ENCODE peak calls at places on chromosomes 4 and X, in four cellular contexts. One of them, this sample, is unnamed.

GRCh38 chr4:52704676-52705075 is 45.6 kb upstream of the USP46 start:
- DNase-seq in occipital lobe: no peak
- DNase-seq in left cardiac atrium: no peak
- DNase-seq in MCF 10A: no peak
- DNase-seq in this sample: no peak

GRCh38 chrX:39813631-39814246 is 284.0 kb downstream of the BCOR start:
- DNase-seq in occipital lobe: peak
- DNase-seq in left cardiac atrium: peak
- DNase-seq in MCF 10A: peak
- DNase-seq in this sample: no peak

GRCh38 chr4:48322063-48322462 is 19.3 kb upstream of the SLAIN2 start:
- DNase-seq in occipital lobe: no peak
- DNase-seq in left cardiac atrium: no peak
- DNase-seq in MCF 10A: no peak
- DNase-seq in this sample: no peak

GRCh38 chr4:6272863-6273660 is 3.4 kb downstream of the WFS1 start:
- DNase-seq in occipital lobe: no peak
- DNase-seq in left cardiac atrium: no peak
- DNase-seq in MCF 10A: peak
- DNase-seq in this sample: no peak

GRCh38 chr4:174697164-174697563 is 131.9 kb downstream of the GLRA3 start:
- DNase-seq in occipital lobe: no peak
- DNase-seq in left cardiac atrium: no peak
- DNase-seq in MCF 10A: no peak
- DNase-seq in this sample: no peak

GRCh38 chr4:74021617-74022016 is 16.9 kb downstream of the CXCL3 start:
- DNase-seq in occipital lobe: no peak
- DNase-seq in left cardiac atrium: no peak
- DNase-seq in MCF 10A: no peak
- DNase-seq in this sample: no peak

GRCh38 chrX:11629593-11630211 is 36.0 kb downstream of the ARHGAP6 start:
- DNase-seq in occipital lobe: no peak
- DNase-seq in left cardiac atrium: peak
- DNase-seq in MCF 10A: peak
- DNase-seq in this sample: no peak

GRCh38 chrX:3393581-3394111 is 47.2 kb upstream of the MXRA5 start:
- DNase-seq in occipital lobe: no peak
- DNase-seq in left cardiac atrium: no peak
- DNase-seq in MCF 10A: no peak
- DNase-seq in this sample: no peak

GRCh38 chr4:91936301-91936700 is 367.5 kb upstream of the GRID2 start:
- DNase-seq in occipital lobe: no peak
- DNase-seq in left cardiac atrium: no peak
- DNase-seq in MCF 10A: peak
- DNase-seq in this sample: no peak

GRCh38 chr4:59248313-59248712 is 1951.8 kb upstream of the ADGRL3 start:
- DNase-seq in occipital lobe: no peak
- DNase-seq in left cardiac atrium: no peak
- DNase-seq in MCF 10A: no peak
- DNase-seq in this sample: no peak

GRCh38 chrX:130330706-130331105 is 9.0 kb upstream of the SLC25A14 start:
- DNase-seq in occipital lobe: no peak
- DNase-seq in left cardiac atrium: peak
- DNase-seq in MCF 10A: peak
- DNase-seq in this sample: peak

GRCh38 chr4:33262809-33263208 is 2542.6 kb downstream of the PCDH7 start:
- DNase-seq in occipital lobe: no peak
- DNase-seq in left cardiac atrium: no peak
- DNase-seq in MCF 10A: peak
- DNase-seq in this sample: no peak

GRCh38 chrX:38563006-38563405 is 1.7 kb downstream of the TSPAN7 start:
- DNase-seq in occipital lobe: no peak
- DNase-seq in left cardiac atrium: no peak
- DNase-seq in MCF 10A: no peak
- DNase-seq in this sample: no peak

GRCh38 chrX:122567911-122568310 is 616.2 kb upstream of the GRIA3 start:
- DNase-seq in occipital lobe: no peak
- DNase-seq in left cardiac atrium: no peak
- DNase-seq in MCF 10A: no peak
- DNase-seq in this sample: no peak

GRCh38 chrX:2466876-2467656 is 33.7 kb downstream of the DHRSX start:
- DNase-seq in occipital lobe: no peak
- DNase-seq in left cardiac atrium: no peak
- DNase-seq in MCF 10A: no peak
- DNase-seq in this sample: no peak

GRCh38 chr4:8737601-8738279 is 133.9 kb downstream of the HMX1 start:
- DNase-seq in occipital lobe: no peak
- DNase-seq in left cardiac atrium: no peak
- DNase-seq in MCF 10A: no peak
- DNase-seq in this sample: no peak

This sample was measured in hypothalamus.